ENCODE peak calls at places on chromosomes 7 and 10, in six cellular contexts. One of them, this sample, is unnamed.
A peak's percentile ranks its signal among the peaks of the same experiment; 100 is the strongest.

GRCh38 chr10:84353052-84353803 is 24.8 kb downstream of the CCSER2 start:
- DNase-seq in esophagus muscularis mucosa: no peak
- DNase-seq in Calu3: no peak
- DNase-seq in GM12865: no peak
- DNase-seq in AG09309: no peak
- DNase-seq in astrocyte of the spinal cord: no peak
- DNase-seq in this sample: no peak

GRCh38 chr7:99617187-99617781 is 538 bp downstream of the ZSCAN25 start:
- DNase-seq in esophagus muscularis mucosa: no peak
- DNase-seq in Calu3: no peak
- DNase-seq in GM12865: no peak
- DNase-seq in AG09309: no peak
- DNase-seq in astrocyte of the spinal cord: no peak
- DNase-seq in this sample: no peak

GRCh38 chr7:105439174-105439893 is 50.6 kb upstream of the SRPK2 start:
- DNase-seq in esophagus muscularis mucosa: no peak
- DNase-seq in Calu3: peak; percentile 34
- DNase-seq in GM12865: no peak
- DNase-seq in AG09309: peak; percentile 84
- DNase-seq in astrocyte of the spinal cord: peak; percentile 65
- DNase-seq in this sample: peak; percentile 96

GRCh38 chr10:44878704-44879530 is 32.2 kb upstream of the TMEM72 start:
- DNase-seq in esophagus muscularis mucosa: peak; percentile 94
- DNase-seq in Calu3: peak; percentile 80
- DNase-seq in GM12865: peak; percentile 78
- DNase-seq in AG09309: no peak
- DNase-seq in astrocyte of the spinal cord: peak; percentile 81
- DNase-seq in this sample: peak; percentile 10

GRCh38 chr7:27302590-27302989 is 60.0 kb downstream of the EVX1 start:
- DNase-seq in esophagus muscularis mucosa: no peak
- DNase-seq in Calu3: no peak
- DNase-seq in GM12865: no peak
- DNase-seq in AG09309: no peak
- DNase-seq in astrocyte of the spinal cord: no peak
- DNase-seq in this sample: no peak

GRCh38 chr7:42672339-42672990 is 239.4 kb downstream of the C7orf25 start:
- DNase-seq in esophagus muscularis mucosa: no peak
- DNase-seq in Calu3: no peak
- DNase-seq in GM12865: no peak
- DNase-seq in AG09309: no peak
- DNase-seq in astrocyte of the spinal cord: no peak
- DNase-seq in this sample: no peak

GRCh38 chr7:128688492-128688891 is 16.4 kb downstream of the GARIN1A start:
- DNase-seq in esophagus muscularis mucosa: no peak
- DNase-seq in Calu3: no peak
- DNase-seq in GM12865: no peak
- DNase-seq in AG09309: no peak
- DNase-seq in astrocyte of the spinal cord: no peak
- DNase-seq in this sample: no peak

GRCh38 chr10:17848646-17849045 is 39.5 kb downstream of the MRC1 start:
- DNase-seq in esophagus muscularis mucosa: no peak
- DNase-seq in Calu3: no peak
- DNase-seq in GM12865: no peak
- DNase-seq in AG09309: no peak
- DNase-seq in astrocyte of the spinal cord: no peak
- DNase-seq in this sample: no peak

GRCh38 chr10:49109669-49110335 is 5.5 kb downstream of the VSTM4 start:
- DNase-seq in esophagus muscularis mucosa: no peak
- DNase-seq in Calu3: no peak
- DNase-seq in GM12865: no peak
- DNase-seq in AG09309: peak; percentile 66
- DNase-seq in astrocyte of the spinal cord: peak; percentile 32
- DNase-seq in this sample: no peak

GRCh38 chr10:69721690-69722310 is 79.9 kb upstream of the COL13A1 start:
- DNase-seq in esophagus muscularis mucosa: no peak
- DNase-seq in Calu3: no peak
- DNase-seq in GM12865: no peak
- DNase-seq in AG09309: no peak
- DNase-seq in astrocyte of the spinal cord: peak; percentile 80
- DNase-seq in this sample: no peak

GRCh38 chr10:16891375-16892313 is 74.4 kb upstream of the RSU1 start:
- DNase-seq in esophagus muscularis mucosa: no peak
- DNase-seq in Calu3: peak; percentile 58
- DNase-seq in GM12865: peak; percentile 13
- DNase-seq in AG09309: peak; percentile 88
- DNase-seq in astrocyte of the spinal cord: peak; percentile 74
- DNase-seq in this sample: peak; percentile 91

GRCh38 chr7:46568420-46569116 is 647.5 kb upstream of the IGFBP3 start:
- DNase-seq in esophagus muscularis mucosa: no peak
- DNase-seq in Calu3: peak; percentile 69
- DNase-seq in GM12865: no peak
- DNase-seq in AG09309: no peak
- DNase-seq in astrocyte of the spinal cord: no peak
- DNase-seq in this sample: no peak

GRCh38 chr10:103254538-103255325 is 9.0 kb downstream of the RPEL1 start:
- DNase-seq in esophagus muscularis mucosa: no peak
- DNase-seq in Calu3: no peak
- DNase-seq in GM12865: no peak
- DNase-seq in AG09309: no peak
- DNase-seq in astrocyte of the spinal cord: no peak
- DNase-seq in this sample: no peak

GRCh38 chr7:131769241-131769640 is 212.8 kb upstream of the PODXL start:
- DNase-seq in esophagus muscularis mucosa: no peak
- DNase-seq in Calu3: no peak
- DNase-seq in GM12865: no peak
- DNase-seq in AG09309: peak; percentile 14
- DNase-seq in astrocyte of the spinal cord: no peak
- DNase-seq in this sample: no peak

GRCh38 chr7:148915211-148915610 is 31.1 kb upstream of the EZH2 start:
- DNase-seq in esophagus muscularis mucosa: no peak
- DNase-seq in Calu3: no peak
- DNase-seq in GM12865: no peak
- DNase-seq in AG09309: no peak
- DNase-seq in astrocyte of the spinal cord: no peak
- DNase-seq in this sample: no peak

GRCh38 chr7:76155938-76156337 is 45.8 kb upstream of the SRRM3 start:
- DNase-seq in esophagus muscularis mucosa: no peak
- DNase-seq in Calu3: peak; percentile 7
- DNase-seq in GM12865: no peak
- DNase-seq in AG09309: no peak
- DNase-seq in astrocyte of the spinal cord: no peak
- DNase-seq in this sample: no peak

GRCh38 chr10:60114765-60115586 is 208.6 kb upstream of the CCDC6 start:
- DNase-seq in esophagus muscularis mucosa: no peak
- DNase-seq in Calu3: peak; percentile 55
- DNase-seq in GM12865: peak; percentile 69
- DNase-seq in AG09309: peak; percentile 43
- DNase-seq in astrocyte of the spinal cord: peak; percentile 81
- DNase-seq in this sample: peak; percentile 12

GRCh38 chr10:13942030-13942429 is 355.3 kb downstream of the PRPF18 start:
- DNase-seq in esophagus muscularis mucosa: no peak
- DNase-seq in Calu3: no peak
- DNase-seq in GM12865: peak; percentile 83
- DNase-seq in AG09309: no peak
- DNase-seq in astrocyte of the spinal cord: no peak
- DNase-seq in this sample: no peak

GRCh38 chr10:2874963-2875362 is 192.4 kb upstream of the PFKP start:
- DNase-seq in esophagus muscularis mucosa: peak; percentile 75
- DNase-seq in Calu3: no peak
- DNase-seq in GM12865: no peak
- DNase-seq in AG09309: no peak
- DNase-seq in astrocyte of the spinal cord: no peak
- DNase-seq in this sample: no peak

GRCh38 chr7:95102662-95103061 is 195.3 kb downstream of the PPP1R9A start:
- DNase-seq in esophagus muscularis mucosa: no peak
- DNase-seq in Calu3: no peak
- DNase-seq in GM12865: no peak
- DNase-seq in AG09309: no peak
- DNase-seq in astrocyte of the spinal cord: peak; percentile 53
- DNase-seq in this sample: peak; percentile 55

GRCh38 chr7:95101422-95101821 is 194.0 kb downstream of the PPP1R9A start:
- DNase-seq in esophagus muscularis mucosa: no peak
- DNase-seq in Calu3: peak; percentile 30
- DNase-seq in GM12865: no peak
- DNase-seq in AG09309: no peak
- DNase-seq in astrocyte of the spinal cord: no peak
- DNase-seq in this sample: no peak

GRCh38 chr7:95110707-95111106 is 203.3 kb downstream of the PPP1R9A start:
- DNase-seq in esophagus muscularis mucosa: no peak
- DNase-seq in Calu3: no peak
- DNase-seq in GM12865: no peak
- DNase-seq in AG09309: no peak
- DNase-seq in astrocyte of the spinal cord: no peak
- DNase-seq in this sample: no peak

GRCh38 chr7:95104739-95105138 is 197.3 kb downstream of the PPP1R9A start:
- DNase-seq in esophagus muscularis mucosa: no peak
- DNase-seq in Calu3: peak; percentile 15
- DNase-seq in GM12865: no peak
- DNase-seq in AG09309: no peak
- DNase-seq in astrocyte of the spinal cord: peak; percentile 19
- DNase-seq in this sample: peak; percentile 96

DNA sequence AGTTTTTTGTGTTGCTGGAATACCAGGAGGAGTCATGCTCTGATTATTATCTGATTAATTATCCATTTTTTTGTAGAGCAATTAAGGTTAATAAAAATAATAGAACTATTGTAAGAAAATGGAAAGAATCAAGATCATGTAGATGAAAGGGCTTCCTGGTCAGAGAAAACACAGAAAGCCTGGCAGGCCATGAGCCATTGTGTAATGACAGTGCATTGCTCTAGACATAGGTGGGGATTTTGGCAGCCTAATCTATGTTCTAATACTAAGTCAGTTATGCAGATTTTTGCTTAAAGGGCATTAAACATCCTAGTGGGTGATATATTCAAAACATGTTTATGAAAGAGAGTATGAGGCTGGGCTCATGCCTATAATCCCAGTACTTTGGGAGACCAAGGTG is 198.2 kb downstream of the PPP1R9A start:
- DNase-seq in esophagus muscularis mucosa: no peak
- DNase-seq in Calu3: no peak
- DNase-seq in GM12865: no peak
- DNase-seq in AG09309: no peak
- DNase-seq in astrocyte of the spinal cord: no peak
- DNase-seq in this sample: no peak
- TF ChIP-seq CTCF in esophagus muscularis mucosa: no peak
- TF ChIP-seq CTCF in Calu3: no peak
- TF ChIP-seq CTCF in GM12865: no peak
- TF ChIP-seq CTCF in AG09309: no peak
- TF ChIP-seq CTCF in astrocyte of the spinal cord: no peak
- TF ChIP-seq CTCF in this sample: no peak

GRCh38 chr10:95458014-95458413 is 103.2 kb downstream of the SORBS1 start:
- DNase-seq in esophagus muscularis mucosa: no peak
- DNase-seq in Calu3: no peak
- DNase-seq in GM12865: no peak
- DNase-seq in AG09309: no peak
- DNase-seq in astrocyte of the spinal cord: no peak
- DNase-seq in this sample: no peak

GRCh38 chr10:95457319-95457886 is 103.8 kb downstream of the SORBS1 start:
- DNase-seq in esophagus muscularis mucosa: no peak
- DNase-seq in Calu3: no peak
- DNase-seq in GM12865: no peak
- DNase-seq in AG09309: no peak
- DNase-seq in astrocyte of the spinal cord: no peak
- DNase-seq in this sample: peak; percentile 92

GRCh38 chr10:95454940-95455339 is 106.2 kb downstream of the SORBS1 start:
- DNase-seq in esophagus muscularis mucosa: no peak
- DNase-seq in Calu3: no peak
- DNase-seq in GM12865: no peak
- DNase-seq in AG09309: no peak
- DNase-seq in astrocyte of the spinal cord: no peak
- DNase-seq in this sample: no peak

GRCh38 chr10:95454356-95454755 is 106.8 kb downstream of the SORBS1 start:
- DNase-seq in esophagus muscularis mucosa: no peak
- DNase-seq in Calu3: no peak
- DNase-seq in GM12865: no peak
- DNase-seq in AG09309: no peak
- DNase-seq in astrocyte of the spinal cord: no peak
- DNase-seq in this sample: no peak

DNA sequence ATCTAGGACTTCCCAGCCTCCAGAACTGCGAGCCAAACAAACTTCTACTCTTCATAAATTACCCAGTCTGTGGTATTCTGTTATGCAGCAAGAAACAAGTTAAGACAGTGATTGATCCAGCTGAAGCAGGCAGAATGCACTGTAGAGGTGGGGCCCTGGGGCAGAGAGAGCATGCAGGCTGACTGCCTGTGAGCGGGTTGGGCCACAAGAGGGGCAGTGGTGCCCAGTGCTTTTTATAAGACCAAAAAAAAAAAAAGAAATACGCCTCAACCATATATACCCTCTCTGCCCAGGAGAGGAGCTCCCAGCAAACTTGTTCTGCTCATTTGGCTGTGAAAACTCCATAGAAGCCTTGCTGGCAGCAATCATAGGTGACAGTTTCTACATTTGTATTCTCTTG is 104.7 kb downstream of the SORBS1 start:
- DNase-seq in esophagus muscularis mucosa: no peak
- DNase-seq in Calu3: no peak
- DNase-seq in GM12865: no peak
- DNase-seq in AG09309: no peak
- DNase-seq in astrocyte of the spinal cord: no peak
- DNase-seq in this sample: no peak
- TF ChIP-seq CTCF in esophagus muscularis mucosa: peak; percentile 28
- TF ChIP-seq CTCF in Calu3: no peak
- TF ChIP-seq CTCF in GM12865: no peak
- TF ChIP-seq CTCF in AG09309: no peak
- TF ChIP-seq CTCF in astrocyte of the spinal cord: no peak
- TF ChIP-seq CTCF in this sample: peak; percentile 30

DNA sequence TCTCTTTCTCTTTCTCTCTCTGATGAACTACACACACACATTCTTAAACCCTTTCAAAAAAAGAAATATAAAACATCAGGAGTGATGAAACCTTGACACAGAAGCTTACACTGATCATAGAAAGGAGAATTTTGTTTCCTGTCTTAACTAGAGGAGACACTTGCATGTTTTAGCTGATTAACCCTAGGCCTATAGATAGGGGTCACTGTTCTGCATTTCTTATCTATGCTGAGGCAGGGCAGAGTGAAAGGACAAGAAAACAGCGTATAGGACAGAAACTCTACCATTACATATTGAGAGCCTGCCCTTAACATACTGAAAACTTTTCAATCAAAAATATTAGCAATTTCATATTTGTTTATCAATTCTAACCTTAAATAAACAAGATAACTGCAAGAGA is 680.6 kb upstream of the MBL2 start:
- DNase-seq in esophagus muscularis mucosa: no peak
- DNase-seq in Calu3: no peak
- DNase-seq in GM12865: no peak
- DNase-seq in AG09309: no peak
- DNase-seq in astrocyte of the spinal cord: no peak
- DNase-seq in this sample: no peak
- TF ChIP-seq CTCF in esophagus muscularis mucosa: no peak
- TF ChIP-seq CTCF in Calu3: no peak
- TF ChIP-seq CTCF in GM12865: peak; percentile 17
- TF ChIP-seq CTCF in AG09309: no peak
- TF ChIP-seq CTCF in astrocyte of the spinal cord: no peak
- TF ChIP-seq CTCF in this sample: peak; percentile 44

DNA sequence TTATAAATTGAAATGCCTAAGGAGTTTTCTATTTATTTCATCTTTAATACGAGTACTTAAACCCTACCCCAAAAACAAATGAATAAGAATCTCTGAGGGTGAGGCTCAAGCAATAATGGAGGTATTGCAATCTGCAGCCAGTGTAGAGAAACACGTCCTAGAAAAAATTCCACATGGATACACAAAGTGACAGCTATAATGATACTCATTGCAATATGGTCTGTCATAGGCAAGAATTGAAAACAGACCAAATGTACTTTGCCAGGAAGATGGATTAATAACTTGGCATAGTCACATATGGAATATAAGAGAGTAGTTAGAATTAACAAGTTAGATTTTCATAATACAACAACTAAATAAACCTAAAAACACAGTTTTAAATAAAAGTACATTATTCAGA is 440.1 kb upstream of the STEAP1 start:
- DNase-seq in esophagus muscularis mucosa: no peak
- DNase-seq in Calu3: no peak
- DNase-seq in GM12865: no peak
- DNase-seq in AG09309: no peak
- DNase-seq in astrocyte of the spinal cord: no peak
- DNase-seq in this sample: no peak
- TF ChIP-seq CTCF in esophagus muscularis mucosa: no peak
- TF ChIP-seq CTCF in Calu3: no peak
- TF ChIP-seq CTCF in GM12865: no peak
- TF ChIP-seq CTCF in AG09309: no peak
- TF ChIP-seq CTCF in astrocyte of the spinal cord: no peak
- TF ChIP-seq CTCF in this sample: no peak

This sample was measured in epithelial cell of proximal tubule.